ENCODE peak calls at places on chromosomes 4 and X, in five cellular contexts. I is cardiac muscle cell, D is Panc1, Y is suprapubic skin, C is astrocyte of the cerebellum. R is an unnamed sample.
A peak's percentile ranks its signal among the peaks of the same experiment; 100 is the strongest.

GRCh38 chrX:101430457-101431078 is 22.5 kb downstream of the HNRNPH2 start:
- DNase-seq in I (no peak), D (no peak), Y (no peak), C (no peak), R (no peak)

GRCh38 chr4:90951037-90951436 is 823.8 kb downstream of the CCSER1 start:
- DNase-seq in I (peak; percentile 51), D (peak; percentile 46), Y (no peak), C (peak; percentile 92), R (no peak)

GRCh38 chrX:39613508-39613921 is 484.2 kb downstream of the BCOR start:
- DNase-seq in I (peak; percentile 28), D (no peak), Y (no peak), C (no peak), R (no peak)

GRCh38 chr4:159829184-159829583 is 726.3 kb downstream of the RAPGEF2 start:
- DNase-seq in I (no peak), D (no peak), Y (no peak), C (no peak), R (no peak)

GRCh38 chrX:96979766-96980165 is 96.1 kb downstream of the RPA4 start:
- DNase-seq in I (no peak), D (no peak), Y (no peak), C (no peak), R (no peak)

GRCh38 chrX:22220941-22221340 is 51.8 kb upstream of the CBLL2 start:
- DNase-seq in I (peak; percentile 18), D (no peak), Y (no peak), C (no peak), R (no peak)

GRCh38 chr4:81519428-81519775 is 47.7 kb upstream of the RASGEF1B start:
- DNase-seq in I (no peak), D (no peak), Y (no peak), C (no peak), R (no peak)

GRCh38 chrX:1492421-1493012 is 39.8 kb upstream of the ASMTL start:
- DNase-seq in I (no peak), D (no peak), Y (no peak), C (no peak), R (no peak)

GRCh38 chr4:27397886-27398285 is 537.2 kb downstream of the STIM2 start:
- DNase-seq in I (peak; percentile 8), D (no peak), Y (no peak), C (peak; percentile 51), R (peak; percentile 24)

GRCh38 chr4:36385951-36386561 is 104.6 kb downstream of the DTHD1 start:
- DNase-seq in I (no peak), D (no peak), Y (no peak), C (no peak), R (no peak)

GRCh38 chr4:40283968-40284367 is 51.2 kb upstream of the CHRNA9 start:
- DNase-seq in I (no peak), D (no peak), Y (no peak), C (peak; percentile 79), R (peak; percentile 19)

GRCh38 chr4:108375434-108375833 is 206.7 kb upstream of the LEF1 start:
- DNase-seq in I (no peak), D (no peak), Y (no peak), C (no peak), R (no peak)

GRCh38 chr4:74114234-74114633 is 15.2 kb upstream of the CXCL2 start:
- DNase-seq in I (peak; percentile 43), D (no peak), Y (no peak), C (no peak), R (peak; percentile 20)

GRCh38 chrX:2188316-2188715 is 312.5 kb downstream of the DHRSX start:
- DNase-seq in I (no peak), D (no peak), Y (no peak), C (no peak), R (no peak)

GRCh38 chr4:107877361-107877760 is 52.6 kb downstream of the SGMS2 start:
- DNase-seq in I (no peak), D (no peak), Y (no peak), C (no peak), R (no peak)

GRCh38 chr4:13524504-13525243 is 19.6 kb downstream of the NKX3-2 start:
- DNase-seq in I (peak; percentile 51), D (no peak), Y (no peak), C (no peak), R (no peak)

GRCh38 chr4:145069361-145069760 is 28.6 kb downstream of the ANAPC10 start:
- DNase-seq in I (peak; percentile 18), D (no peak), Y (no peak), C (no peak), R (no peak)

GRCh38 chr4:11503166-11503565 is 74.5 kb upstream of the HS3ST1 start:
- DNase-seq in I (no peak), D (no peak), Y (no peak), C (no peak), R (no peak)

GRCh38 chrX:16002185-16002584 is 121.2 kb upstream of the GRPR start:
- DNase-seq in I (peak; percentile 7), D (no peak), Y (no peak), C (no peak), R (no peak)

GRCh38 chrX:46268429-46268828 is 276.8 kb downstream of the ZNF674 start:
- DNase-seq in I (peak; percentile 25), D (no peak), Y (no peak), C (no peak), R (no peak)

GRCh38 chr4:20408596-20408995 is 156.9 kb downstream of the SLIT2 start:
- DNase-seq in I (no peak), D (no peak), Y (no peak), C (no peak), R (no peak)

GRCh38 chrX:129678176-129678880 is 23.6 kb upstream of the APLN start:
- DNase-seq in I (no peak), D (no peak), Y (no peak), C (no peak), R (no peak)

GRCh38 chr4:4780634-4781287 is 78.7 kb upstream of the MSX1 start:
- DNase-seq in I (peak; percentile 38), D (no peak), Y (no peak), C (no peak), R (peak; percentile 69)

GRCh38 chr4:20299515-20299914 is 47.8 kb downstream of the SLIT2 start:
- DNase-seq in I (peak; percentile 76), D (no peak), Y (no peak), C (peak; percentile 61), R (no peak)

GRCh38 chrX:107205770-107206696 is at the start of the genes DNAAF6 and NUP62CL:
- DNase-seq in I (peak; percentile 31), D (peak; percentile 13), Y (peak; percentile 77), C (no peak), R (no peak)

GRCh38 chr4:169756971-169757574 is 671 bp downstream of the HPF1 start:
- DNase-seq in I (no peak), D (no peak), Y (no peak), C (no peak), R (no peak)

GRCh38 chrX:1424452-1424851 is 28.3 kb downstream of the ASMTL start:
- DNase-seq in I (no peak), D (no peak), Y (no peak), C (no peak), R (no peak)

GRCh38 chrX:120517936-120518335 is 42.8 kb downstream of the CUL4B start:
- DNase-seq in I (peak; percentile 52), D (no peak), Y (no peak), C (peak; percentile 68), R (peak; percentile 15)

DNA sequence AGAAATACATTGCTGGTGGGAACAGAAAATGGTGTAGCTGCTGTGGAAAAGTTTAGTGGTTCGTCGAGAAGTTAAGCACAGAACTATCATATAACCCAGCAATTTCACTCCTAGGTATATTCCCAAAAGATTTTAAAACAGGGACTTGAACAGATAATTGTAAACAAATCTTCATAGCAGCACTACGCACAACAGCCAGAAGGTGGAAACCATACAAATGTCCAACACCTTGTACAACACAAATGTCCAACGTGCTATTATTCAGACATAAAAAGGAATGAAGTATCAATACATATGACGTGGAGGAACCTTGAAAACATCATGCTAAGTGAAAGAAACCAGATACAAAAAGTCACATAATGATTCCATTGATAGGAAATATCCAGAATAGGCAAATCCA is 37.9 kb downstream of the CUL4B start:
- DNase-seq in I (no peak), D (no peak), Y (no peak), C (no peak), R (no peak)
- TF ChIP-seq CTCF in I (no peak), D (peak; percentile 6), Y (no peak), C (no peak), R (no peak)

GRCh38 chrX:132636080-132636479 is 147.2 kb upstream of the MBNL3 start:
- DNase-seq in I (peak; percentile 11), D (no peak), Y (no peak), C (no peak), R (no peak)
- TF ChIP-seq CTCF in I (no peak), D (peak; percentile 30), Y (no peak), C (no peak), R (peak; percentile 10)

GRCh38 chr4:110344165-110344564 is 131.8 kb upstream of the ENPEP start:
- DNase-seq in I (peak; percentile 30), D (no peak), Y (no peak), C (peak; percentile 11), R (no peak)
- TF ChIP-seq CTCF in I (peak; percentile 44), D (no peak), Y (no peak), C (peak; percentile 35), R (peak; percentile 17)

DNA sequence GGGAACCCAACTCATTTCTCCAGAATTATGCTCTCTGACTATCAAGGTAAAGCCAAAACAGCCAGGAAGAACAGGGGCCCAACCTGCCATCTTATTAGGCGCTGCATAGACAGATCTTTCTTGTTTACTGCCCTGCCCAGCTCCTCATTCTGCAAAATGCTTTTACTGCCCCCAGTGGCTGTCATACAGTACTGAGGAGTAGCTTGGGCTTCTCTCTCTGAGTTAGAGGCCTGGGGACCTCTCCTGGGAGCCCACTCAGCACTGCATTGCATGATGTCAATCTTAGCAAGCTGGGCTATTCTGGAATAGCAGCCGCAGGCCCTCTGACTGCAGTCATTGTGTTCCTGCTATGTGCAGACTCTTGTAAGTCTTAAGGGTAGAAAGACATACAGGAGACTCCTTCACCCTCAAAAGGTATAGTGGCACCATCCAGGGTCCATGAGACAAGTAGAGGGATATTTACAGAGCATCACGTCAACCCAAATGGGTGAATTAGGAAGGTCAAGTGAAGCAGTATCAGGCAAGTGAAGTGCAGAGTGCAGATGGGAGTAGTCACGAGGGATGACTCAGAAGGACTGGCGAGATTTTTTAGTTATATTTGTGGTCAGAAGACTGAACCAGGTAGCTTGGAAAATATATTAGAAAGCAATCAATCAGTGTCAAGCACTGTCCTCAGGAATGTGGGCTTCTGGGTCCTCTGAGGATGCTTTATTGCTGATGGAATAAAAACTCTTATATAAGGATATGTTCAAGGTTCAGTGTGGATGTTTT is 294.1 kb upstream of the SFRP2 start:
- DNase-seq in I (no peak), D (no peak), Y (no peak), C (peak; percentile 13), R (no peak)
- TF ChIP-seq CTCF in I (no peak), D (peak; percentile 15), Y (peak; percentile 8), C (peak; percentile 42), R (peak; percentile 19)

GRCh38 chr4:67918428-67918827 is 34.6 kb upstream of the TMPRSS11D start:
- DNase-seq in I (no peak), D (no peak), Y (no peak), C (no peak), R (no peak)
- TF ChIP-seq CTCF in I (no peak), D (peak; percentile 30), Y (no peak), C (peak; percentile 47), R (no peak)

GRCh38 chr4:173231916-173232315 is 63.3 kb downstream of the GALNT7 start:
- DNase-seq in I (peak; percentile 54), D (no peak), Y (no peak), C (no peak), R (no peak)
- TF ChIP-seq CTCF in I (peak; percentile 41), D (peak; percentile 39), Y (no peak), C (peak; percentile 37), R (peak; percentile 20)

GRCh38 chr4:85127653-85128052 is 161.2 kb upstream of the WDFY3 start:
- DNase-seq in I (peak; percentile 55), D (no peak), Y (no peak), C (no peak), R (no peak)
- TF ChIP-seq CTCF in I (peak; percentile 53), D (peak; percentile 78), Y (peak; percentile 29), C (peak; percentile 66), R (peak; percentile 32)

GRCh38 chr4:185019451-185020292 is 1.4 kb downstream of the HELT start:
- DNase-seq in I (no peak), D (no peak), Y (no peak), C (no peak), R (no peak)
- TF ChIP-seq CTCF in I (no peak), D (no peak), Y (no peak), C (no peak), R (no peak)